ENCODE peak calls at places on chromosomes 11 and 22, in ten cellular contexts. L is tibial nerve, E is sigmoid colon, J is H1, M is ovary, A is A549, K is SK-N-SH, F is stomach, N is transverse colon, U is suprapubic skin. B is an unnamed sample.

GRCh38 chr22:27610863-27611786 is 190.4 kb downstream of the MN1 start:
- DNase-seq in L (no peak), E (no peak), J (no peak), M (no peak), A (no peak), K (no peak), F (no peak), N (no peak), U (no peak), B (no peak)

GRCh38 chr11:36022891-36023290 is 79.0 kb downstream of the LDLRAD3 start:
- DNase-seq in L (no peak), E (no peak), J (no peak), M (no peak), A (no peak), K (no peak), F (no peak), N (no peak), U (no peak), B (no peak)

GRCh38 chr22:24424001-24424900 is 3.1 kb upstream of the ADORA2A start:
- DNase-seq in L (no peak), E (no peak), J (no peak), M (no peak), A (no peak), K (no peak), F (no peak), N (no peak), U (no peak), B (no peak)

GRCh38 chr11:107232451-107232850 is 214.2 kb upstream of the GUCY1A2 start:
- DNase-seq in L (no peak), E (no peak), J (no peak), M (no peak), A (no peak), K (no peak), F (no peak), N (no peak), U (no peak), B (no peak)

GRCh38 chr11:129279326-129280026 is 87.4 kb upstream of the ARHGAP32 start:
- DNase-seq in L (peak; percentile 53), E (peak; percentile 87), J (no peak), M (peak; percentile 80), A (peak; percentile 68), K (peak; percentile 98), F (peak; percentile 83), N (peak; percentile 84), U (peak; percentile 82), B (no peak)

GRCh38 chr22:36327922-36328551 is 59.7 kb downstream of the MYH9 start:
- DNase-seq in L (no peak), E (peak; percentile 90), J (no peak), M (no peak), A (no peak), K (no peak), F (no peak), N (no peak), U (no peak), B (no peak)

GRCh38 chr22:20577549-20577975 is 70.2 kb downstream of the MED15 start:
- DNase-seq in L (no peak), E (no peak), J (no peak), M (no peak), A (no peak), K (no peak), F (no peak), N (no peak), U (peak; percentile 80), B (no peak)

GRCh38 chr22:23243006-23243573 is 62.8 kb downstream of the BCR start:
- DNase-seq in L (no peak), E (no peak), J (peak; percentile 68), M (no peak), A (no peak), K (no peak), F (no peak), N (no peak), U (no peak), B (no peak)

GRCh38 chr22:37998543-37998942 is 14.2 kb upstream of the SOX10 start:
- DNase-seq in L (no peak), E (no peak), J (no peak), M (no peak), A (no peak), K (no peak), F (no peak), N (no peak), U (no peak), B (no peak)

GRCh38 chr22:37636186-37636948 is 3.1 kb upstream of the SH3BP1 start:
- DNase-seq in L (no peak), E (no peak), J (no peak), M (no peak), A (no peak), K (no peak), F (peak; percentile 31), N (peak; percentile 51), U (no peak), B (no peak)

GRCh38 chr11:126607776-126608625 is 252.5 kb downstream of the ST3GAL4 start:
- DNase-seq in L (no peak), E (no peak), J (no peak), M (no peak), A (no peak), K (no peak), F (no peak), N (no peak), U (no peak), B (no peak)

GRCh38 chr11:215581-216037 is 8.1 kb downstream of the RIC8A start:
- DNase-seq in L (no peak), E (peak; percentile 34), J (no peak), M (peak; percentile 11), A (no peak), K (no peak), F (peak; percentile 18), N (no peak), U (peak; percentile 66), B (no peak)

GRCh38 chr11:2110521-2110920 is 28.7 kb downstream of the IGF2 start:
- DNase-seq in L (no peak), E (no peak), J (no peak), M (no peak), A (no peak), K (no peak), F (no peak), N (no peak), U (no peak), B (no peak)

GRCh38 chr22:20748820-20749428 is 25.0 kb upstream of the SERPIND1 start:
- DNase-seq in L (no peak), E (no peak), J (no peak), M (no peak), A (no peak), K (no peak), F (no peak), N (no peak), U (no peak), B (no peak)

GRCh38 chr11:34792143-34792542 is 124.0 kb downstream of the APIP start:
- DNase-seq in L (no peak), E (no peak), J (no peak), M (no peak), A (no peak), K (no peak), F (no peak), N (no peak), U (no peak), B (no peak)
- TF ChIP-seq EP300 in L (no peak), E (no peak), J (no peak), M (no peak), A (no peak), K (no peak), F (no peak), N (no peak), U (no peak), B (no peak)

DNA sequence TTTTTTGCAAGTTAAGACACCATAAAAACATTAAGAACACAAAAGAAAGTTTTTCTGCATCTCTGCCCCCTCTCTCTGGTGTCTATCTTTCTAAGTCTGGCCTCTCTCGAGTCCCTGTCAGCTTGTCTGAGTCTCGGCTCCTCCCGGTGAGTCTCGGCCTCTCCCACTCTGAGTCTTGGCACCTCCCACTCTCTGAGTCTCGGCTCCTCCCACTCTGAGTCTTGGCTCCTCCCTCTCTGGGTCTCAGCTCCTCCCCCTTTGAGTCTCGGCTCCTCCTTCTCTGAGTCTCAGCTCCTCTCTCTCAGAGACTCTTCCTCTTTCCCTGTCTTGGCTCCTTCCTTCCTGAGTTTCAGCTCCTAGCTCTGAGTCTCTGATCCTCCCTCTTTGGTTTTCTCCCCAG is 72.5 kb upstream of the AMPD3 start:
- DNase-seq in L (no peak), E (no peak), J (peak; percentile 21), M (no peak), A (peak; percentile 64), K (no peak), F (no peak), N (no peak), U (no peak), B (peak; percentile 80)
- H3K4me1 ChIP-seq in L (peaks cover 8% of the 10 kb centered on the region), E (peaks cover 20% of the 10 kb centered on the region), J (peaks cover under 1% of the 10 kb centered on the region), M (peaks cover 18% of the 10 kb centered on the region), A (peaks cover 16% of the 10 kb centered on the region), K (peaks cover 12% of the 10 kb centered on the region), F (peaks cover 11% of the 10 kb centered on the region), N (no peaks in the 10 kb centered on the region), U (peaks cover 40% of the 10 kb centered on the region), B (peaks cover 43% of the 10 kb centered on the region)

GRCh38 chr11:20041499-20041898 is 118.8 kb downstream of the DBX1 start:
- DNase-seq in L (no peak), E (no peak), J (no peak), M (no peak), A (peak; percentile 31), K (no peak), F (no peak), N (no peak), U (no peak), B (no peak)

GRCh38 chr11:20043992-20044391 is 116.3 kb downstream of the DBX1 start:
- DNase-seq in L (no peak), E (no peak), J (no peak), M (no peak), A (no peak), K (no peak), F (no peak), N (no peak), U (no peak), B (no peak)

GRCh38 chr11:20042025-20042639 is 118.1 kb downstream of the DBX1 start:
- DNase-seq in L (no peak), E (no peak), J (no peak), M (no peak), A (peak; percentile 30), K (no peak), F (no peak), N (no peak), U (no peak), B (no peak)

GRCh38 chr11:20045098-20045688 is 115.1 kb downstream of the DBX1 start:
- DNase-seq in L (no peak), E (no peak), J (no peak), M (no peak), A (no peak), K (peak; percentile 68), F (no peak), N (no peak), U (no peak), B (no peak)

GRCh38 chr11:20042717-20043392 is 117.4 kb downstream of the DBX1 start:
- DNase-seq in L (no peak), E (no peak), J (no peak), M (no peak), A (no peak), K (no peak), F (no peak), N (no peak), U (no peak), B (no peak)
- TF ChIP-seq EP300 in L (no peak), E (no peak), J (no peak), M (no peak), A (no peak), K (no peak), F (no peak), N (no peak), U (no peak), B (no peak)

DNA sequence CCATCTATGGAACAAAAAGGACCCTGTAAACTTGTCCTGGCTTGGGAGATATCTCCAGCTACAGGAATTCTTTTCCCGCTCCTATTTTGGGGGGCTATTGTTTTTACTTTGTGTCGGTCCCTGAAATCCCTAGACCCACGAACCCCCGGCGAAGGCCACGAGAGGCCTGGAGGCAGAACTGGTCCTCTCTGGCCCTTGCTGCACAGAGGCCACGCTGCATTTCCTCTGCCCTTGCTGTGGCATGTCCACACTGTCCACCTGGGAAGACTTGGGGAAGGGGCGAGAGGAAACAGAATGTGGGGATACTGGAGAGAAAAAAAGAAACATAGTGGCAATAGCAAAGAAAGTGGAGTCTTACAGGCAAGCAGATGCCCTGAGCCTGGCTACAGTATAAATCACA is 2.3 kb upstream of the ANO1 start:
- DNase-seq in L (no peak), E (peak; percentile 42), J (no peak), M (no peak), A (no peak), K (no peak), F (no peak), N (no peak), U (peak; percentile 63), B (no peak)
- H3K4me1 ChIP-seq in L (no peaks in the 10 kb centered on the region), E (peaks cover 7% of the 10 kb centered on the region), J (peaks cover 24% of the 10 kb centered on the region), M (no peaks in the 10 kb centered on the region), A (no peaks in the 10 kb centered on the region), K (no peaks in the 10 kb centered on the region), F (peaks cover 15% of the 10 kb centered on the region), N (no peaks in the 10 kb centered on the region), U (peaks cover 41% of the 10 kb centered on the region), B (peaks cover 20% of the 10 kb centered on the region)